ENCODE peak calls at places on chromosomes 2 and 18, in seven cellular contexts. R, J, Z, C, L, Y and Q are unnamed samples.

GRCh38 chr2:2742745-2743144 is 411.7 kb upstream of the MYT1L start:
- DNase-seq in R (no peak), J (no peak), Z (peak), C (no peak), L (no peak), Y (no peak), Q (peak)

GRCh38 chr2:151071382-151071781 is 190.3 kb downstream of the RBM43 start:
- DNase-seq in R (no peak), J (no peak), Z (peak), C (no peak), L (no peak), Y (no peak), Q (peak)

GRCh38 chr2:55010149-55010591 is 40.1 kb downstream of the RTN4 start:
- DNase-seq in R (no peak), J (peak), Z (peak), C (peak), L (peak), Y (peak), Q (peak)

GRCh38 chr2:579351-579886 is 97.8 kb downstream of the TMEM18 start:
- DNase-seq in R (peak), J (no peak), Z (no peak), C (no peak), L (no peak), Y (no peak), Q (no peak)

GRCh38 chr2:98477506-98477905 is 32.8 kb downstream of the INPP4A start:
- DNase-seq in R (no peak), J (no peak), Z (no peak), C (no peak), L (no peak), Y (no peak), Q (no peak)

GRCh38 chr18:7535436-7536190 is 31.5 kb upstream of the PTPRM start:
- DNase-seq in R (no peak), J (no peak), Z (no peak), C (no peak), L (no peak), Y (no peak), Q (no peak)

GRCh38 chr2:48313036-48313877 is 216.7 kb upstream of the STON1 start:
- DNase-seq in R (no peak), J (no peak), Z (no peak), C (no peak), L (no peak), Y (no peak), Q (no peak)

GRCh38 chr2:97869722-97870346 is 125.9 kb downstream of the TMEM131 start:
- DNase-seq in R (no peak), J (no peak), Z (no peak), C (no peak), L (no peak), Y (no peak), Q (no peak)

GRCh38 chr18:35610089-35610488 is 28.5 kb downstream of the GALNT1 start:
- DNase-seq in R (no peak), J (no peak), Z (no peak), C (no peak), L (no peak), Y (no peak), Q (no peak)

GRCh38 chr2:218807626-218808025 is 24.0 kb downstream of the PRKAG3 start:
- DNase-seq in R (no peak), J (no peak), Z (no peak), C (no peak), L (no peak), Y (no peak), Q (no peak)

GRCh38 chr2:186572705-186573104 is 17.2 kb upstream of the ITGAV start:
- DNase-seq in R (no peak), J (no peak), Z (no peak), C (no peak), L (no peak), Y (no peak), Q (no peak)

GRCh38 chr18:36441872-36442271 is 144.4 kb downstream of the FHOD3 start:
- DNase-seq in R (no peak), J (no peak), Z (peak), C (no peak), L (no peak), Y (no peak), Q (no peak)

GRCh38 chr2:32825291-32825712 is 121.5 kb upstream of the LTBP1 start:
- DNase-seq in R (peak), J (no peak), Z (peak), C (no peak), L (no peak), Y (no peak), Q (no peak)

GRCh38 chr2:19648583-19648982 is 253.2 kb downstream of the TTC32 start:
- DNase-seq in R (no peak), J (no peak), Z (peak), C (no peak), L (peak), Y (no peak), Q (no peak)

GRCh38 chr2:157523270-157524059 is 79.6 kb upstream of the CYTIP start:
- DNase-seq in R (no peak), J (no peak), Z (no peak), C (no peak), L (no peak), Y (no peak), Q (no peak)

GRCh38 chr2:10258726-10259125 is 44.0 kb upstream of the HPCAL1 start:
- DNase-seq in R (no peak), J (no peak), Z (no peak), C (no peak), L (no peak), Y (no peak), Q (no peak)

GRCh38 chr2:29459445-29460179 is 344.4 kb downstream of the CLIP4 start:
- DNase-seq in R (no peak), J (no peak), Z (peak), C (no peak), L (no peak), Y (no peak), Q (no peak)

GRCh38 chr18:24825397-24825796 is 365.0 kb downstream of the HRH4 start:
- DNase-seq in R (no peak), J (no peak), Z (no peak), C (no peak), L (no peak), Y (no peak), Q (no peak)

GRCh38 chr2:54895735-54896134 is 154.5 kb downstream of the RTN4 start:
- DNase-seq in R (no peak), J (no peak), Z (peak), C (no peak), L (no peak), Y (no peak), Q (no peak)

GRCh38 chr2:5946210-5947118 is 254.3 kb downstream of the SOX11 start:
- DNase-seq in R (no peak), J (no peak), Z (no peak), C (no peak), L (no peak), Y (no peak), Q (peak)

GRCh38 chr2:159093496-159093895 is 125.1 kb downstream of the TANC1 start:
- DNase-seq in R (peak), J (no peak), Z (no peak), C (no peak), L (no peak), Y (no peak), Q (peak)

GRCh38 chr2:9807056-9807455 is 36.2 kb upstream of the TAF1B start:
- DNase-seq in R (no peak), J (no peak), Z (no peak), C (no peak), L (no peak), Y (no peak), Q (no peak)

GRCh38 chr2:232937278-232937906 is 67.3 kb downstream of the SNORC start:
- DNase-seq in R (no peak), J (no peak), Z (peak), C (no peak), L (no peak), Y (no peak), Q (no peak)

GRCh38 chr2:8719528-8719927 is 37.7 kb downstream of the ID2 start:
- DNase-seq in R (no peak), J (no peak), Z (no peak), C (no peak), L (no peak), Y (no peak), Q (no peak)

GRCh38 chr2:217753460-217754200 is 249.2 kb downstream of the TNS1 start:
- DNase-seq in R (no peak), J (no peak), Z (peak), C (no peak), L (no peak), Y (no peak), Q (no peak)

GRCh38 chr18:72075040-72075439 is 469.1 kb downstream of the CBLN2 start:
- DNase-seq in R (no peak), J (no peak), Z (no peak), C (no peak), L (no peak), Y (no peak), Q (no peak)